ENCODE peak calls at places on chromosomes 2 and 18, in eight cellular contexts. W is PC-3, H is hepatocyte, C is PC-9, N is HCT116, R is OCI-LY7, I is GM23338, S is SK-N-SH. B is an unnamed sample. For H3K9me2, the result is how much of the 10 kb centered on the place peaks cover.

GRCh38 chr2:71244302-71244660 is 17.4 kb upstream of the PAIP2B start:
- DNase-seq in S (no peak), C (no peak), W (no peak), I (peak), R (no peak), N (no peak), H (no peak), B (no peak)

GRCh38 chr18:48238636-48239035 is 170.5 kb downstream of the ZBTB7C start:
- DNase-seq in S (no peak), C (peak), H (no peak), W (no peak), R (no peak), N (no peak), I (no peak), B (peak)

GRCh38 chr2:39603436-39603835 is 62.3 kb upstream of the TMEM178A start:
- DNase-seq in W (no peak), C (no peak), H (no peak), I (no peak), R (no peak), S (no peak), N (no peak), B (no peak)

GRCh38 chr18:40939636-40940035 is 1015.4 kb upstream of the PIK3C3 start:
- DNase-seq in N (no peak), C (no peak), H (no peak), I (no peak), R (no peak), W (no peak), S (no peak), B (no peak)

GRCh38 chr2:69493268-69493667 is 56.0 kb upstream of the NFU1 start:
- DNase-seq in I (peak), W (no peak), C (no peak), H (no peak), R (no peak), N (no peak), S (peak), B (no peak)

GRCh38 chr2:224947566-224947965 is 94.7 kb downstream of the DOCK10 start:
- DNase-seq in I (no peak), N (no peak), H (no peak), W (no peak), C (no peak), S (no peak), R (peak), B (no peak)

GRCh38 chr2:212914392-212914791 is 237.0 kb downstream of the IKZF2 start:
- DNase-seq in C (peak), S (no peak), I (no peak), R (peak), N (no peak), H (no peak), W (peak), B (no peak)

GRCh38 chr2:154532004-154532403 is 166.5 kb upstream of the KCNJ3 start:
- DNase-seq in I (no peak), N (no peak), C (no peak), H (no peak), R (no peak), W (no peak), S (no peak), B (no peak)

GRCh38 chr18:70132999-70133398 is 72.5 kb downstream of the RTTN start:
- DNase-seq in S (no peak), H (peak), N (no peak), I (no peak), W (peak), R (no peak), C (no peak), B (no peak)

GRCh38 chr2:221449406-221449805 is 122.7 kb downstream of the EPHA4 start:
- DNase-seq in I (no peak), C (no peak), N (no peak), R (no peak), W (no peak), H (no peak), S (no peak), B (no peak)

GRCh38 chr2:111702119-111702808 is 181.7 kb downstream of the ANAPC1 start:
- DNase-seq in I (peak), W (peak), S (peak), R (peak), C (peak), H (peak), N (peak), B (peak)

GRCh38 chr18:13159579-13159978 is 59.0 kb upstream of the LDLRAD4 start:
- DNase-seq in H (peak), C (no peak), S (peak), N (peak), I (peak), R (peak), W (peak), B (peak)

GRCh38 chr2:128260239-128261138 is 58.2 kb downstream of the HS6ST1 start:
- DNase-seq in N (peak), W (peak), R (no peak), I (peak), C (peak), S (peak), H (peak), B (no peak)

GRCh38 chr2:217835931-217836881 is 166.6 kb downstream of the TNS1 start:
- DNase-seq in C (no peak), W (no peak), R (no peak), S (peak), H (peak), N (no peak), I (peak), B (no peak)

GRCh38 chr18:34543356-34543755 is 166.7 kb upstream of the DTNA start:
- DNase-seq in S (no peak), H (no peak), I (no peak), N (no peak), W (no peak), C (no peak), R (no peak), B (no peak)

GRCh38 chr2:237333748-237334147 is 80.2 kb downstream of the COL6A3 start:
- DNase-seq in C (no peak), R (no peak), H (no peak), N (no peak), S (no peak), I (no peak), W (no peak), B (no peak)

GRCh38 chr18:77376043-77376732 is 126.5 kb downstream of the GALR1 start:
- DNase-seq in W (peak), N (no peak), H (no peak), S (no peak), I (peak), R (no peak), C (no peak), B (no peak)

GRCh38 chr2:212893216-212893615 is 258.2 kb downstream of the IKZF2 start:
- DNase-seq in I (no peak), N (no peak), R (no peak), H (no peak), C (no peak), S (no peak), W (no peak), B (no peak)

GRCh38 chr2:41869542-41870256 is 178.1 kb upstream of the PKDCC start:
- DNase-seq in I (peak), S (peak), H (peak), W (peak), N (peak), R (peak), C (no peak), B (peak)

GRCh38 chr2:127700527-127701192 is 637 bp upstream of the SFT2D3 start:
- DNase-seq in W (peak), I (peak), H (peak), R (peak), C (peak), N (peak), S (no peak), B (peak)

GRCh38 chr2:175282300-175282699 is 100.8 kb upstream of the ATP5MC3 start:
- DNase-seq in N (peak), W (peak), H (peak), R (peak), S (peak), C (no peak), I (peak), B (peak)

GRCh38 chr2:75182606-75183005 is 16.7 kb downstream of the TACR1 start:
- DNase-seq in I (no peak), H (no peak), C (no peak), R (no peak), W (peak), S (no peak), N (no peak), B (no peak)

GRCh38 chr2:231932711-231932970 is 6.4 kb upstream of the NPPC start:
- DNase-seq in I (no peak), R (no peak), N (no peak), S (no peak), C (no peak), W (no peak), H (no peak), B (no peak)

GRCh38 chr2:215358891-215359575 is 47.2 kb downstream of the ATIC start:
- DNase-seq in R (no peak), N (no peak), H (no peak), W (no peak), C (no peak), I (no peak), S (no peak), B (no peak)

GRCh38 chr18:57518533-57518932 is 68.0 kb downstream of the FECH start:
- DNase-seq in H (no peak), N (no peak), W (no peak), S (no peak), C (no peak), R (no peak), I (no peak), B (no peak)

GRCh38 chr18:35616664-35617423 is 35.3 kb downstream of the GALNT1 start:
- DNase-seq in C (peak), H (peak), I (peak), R (peak), S (peak), W (peak), N (no peak), B (peak)

GRCh38 chr2:171430516-171431410 is 3.0 kb downstream of the METTL8 start:
- DNase-seq in R (peak), H (no peak), I (no peak), S (no peak), N (no peak), C (no peak), W (no peak), B (no peak)

GRCh38 chr2:135948642-135949355 is 36.6 kb downstream of the DARS1 start:
- DNase-seq in R (no peak), C (peak), S (no peak), W (peak), I (no peak), H (peak), N (peak), B (no peak)

GRCh38 chr18:23400918-23401317 is 52.2 kb upstream of the RIOK3 start:
- DNase-seq in W (no peak), C (no peak), I (no peak), N (no peak), H (no peak), S (no peak), R (no peak), B (no peak)

GRCh38 chr2:62321890-62322289 is 126.0 kb downstream of the B3GNT2 start:
- DNase-seq in H (no peak), W (no peak), I (no peak), C (no peak), R (no peak), N (no peak), S (no peak), B (no peak)

GRCh38 chr2:144510206-144510991 is 9.5 kb downstream of the ZEB2 start:
- DNase-seq in I (peak), S (no peak), W (no peak), H (peak), C (no peak), N (no peak), R (no peak), B (no peak)

GRCh38 chr2:210461401-210461800 is 15.2 kb downstream of the LANCL1 start:
- DNase-seq in C (no peak), H (no peak), R (peak), I (no peak), N (no peak), W (no peak), S (no peak), B (no peak)

GRCh38 chr2:95232232-95232631 is 24.9 kb downstream of the ZNF892 start:
- DNase-seq in W (peak), C (no peak), R (no peak), S (no peak), N (no peak), I (no peak), H (no peak), B (no peak)

GRCh38 chr2:98478088-98478551 is 33.5 kb downstream of the INPP4A start:
- DNase-seq in H (no peak), R (no peak), C (no peak), N (no peak), W (no peak), S (no peak), I (no peak), B (no peak)

GRCh38 chr2:143284087-143284675 is 155.0 kb downstream of the ARHGAP15 start:
- DNase-seq in I (peak), R (peak), N (peak), H (peak), W (peak), C (no peak), S (peak), B (peak)

GRCh38 chr2:157596992-157597681 is 31.5 kb downstream of the ACVR1C start:
- DNase-seq in N (no peak), W (peak), I (peak), R (no peak), C (no peak), H (peak), S (peak), B (no peak)
- TF ChIP-seq CTCF in N (no peak), W (peak), I (peak), R (peak), C (no peak), H (peak), S (peak), B (no peak)

GRCh38 chr2:981759-982158 is 31.1 kb downstream of the SNTG2 start:
- DNase-seq in I (no peak), S (no peak), W (no peak), N (no peak), R (no peak), H (no peak), C (no peak), B (no peak)

GRCh38 chr2:974454-974853 is 23.8 kb downstream of the SNTG2 start:
- DNase-seq in H (no peak), C (no peak), R (no peak), N (no peak), W (no peak), S (no peak), I (no peak), B (no peak)

GRCh38 chr2:981258-981657 is 30.6 kb downstream of the SNTG2 start:
- DNase-seq in S (no peak), C (no peak), N (no peak), R (no peak), I (no peak), W (no peak), H (no peak), B (no peak)

GRCh38 chr2:975095-975494 is 24.4 kb downstream of the SNTG2 start:
- DNase-seq in N (no peak), I (no peak), S (no peak), W (no peak), H (no peak), C (no peak), R (no peak), B (no peak)

DNA sequence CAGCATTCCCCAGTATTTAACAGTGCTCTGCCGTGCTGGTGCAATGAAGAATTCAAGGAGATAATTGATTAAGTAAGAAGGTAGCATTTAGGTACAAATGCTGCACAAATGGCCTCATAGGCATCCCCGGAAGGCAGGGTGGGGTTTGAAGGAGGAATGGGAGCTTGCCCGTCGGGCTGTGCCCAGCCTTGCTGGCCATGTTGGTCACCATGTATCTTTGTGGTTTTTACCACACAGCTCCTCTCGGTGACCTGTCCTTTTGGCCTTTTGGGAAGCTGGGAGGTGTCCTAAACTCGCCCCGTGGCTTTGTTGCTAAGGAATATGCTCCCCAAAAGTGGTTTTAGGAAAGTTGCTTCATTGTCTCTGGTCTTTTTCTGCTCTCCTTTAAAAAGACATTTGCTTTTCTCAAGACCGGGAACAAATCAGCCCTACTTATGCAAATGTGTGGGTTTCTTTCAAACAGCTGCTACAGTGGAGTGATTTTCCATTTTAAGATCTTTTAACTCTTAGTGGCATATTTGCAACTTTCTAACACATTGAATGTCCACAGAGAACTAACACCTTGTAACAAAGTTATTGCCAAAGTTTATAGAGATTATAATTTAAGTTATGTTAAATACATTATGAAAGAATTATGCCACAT is 28.8 kb downstream of the SNTG2 start:
- DNase-seq in S (no peak), W (no peak), C (no peak), I (no peak), N (no peak), R (peak), H (no peak), B (no peak)
- H2AFZ ChIP-seq in S (no peak), W (no peak), C (no peak), I (no peak), N (no peak), R (peak), H (no peak), B (no peak)

GRCh38 chr2:190781604-190782198 is 98.9 kb upstream of the GLS start:
- DNase-seq in I (peak), C (no peak), R (peak), H (peak), W (peak), S (peak), N (peak), B (peak)
- H3K9me2 ChIP-seq in I (under half), C (under half), R (under half), H (under half), W (under half), S (under half), N (under half), B (under half)

DNA sequence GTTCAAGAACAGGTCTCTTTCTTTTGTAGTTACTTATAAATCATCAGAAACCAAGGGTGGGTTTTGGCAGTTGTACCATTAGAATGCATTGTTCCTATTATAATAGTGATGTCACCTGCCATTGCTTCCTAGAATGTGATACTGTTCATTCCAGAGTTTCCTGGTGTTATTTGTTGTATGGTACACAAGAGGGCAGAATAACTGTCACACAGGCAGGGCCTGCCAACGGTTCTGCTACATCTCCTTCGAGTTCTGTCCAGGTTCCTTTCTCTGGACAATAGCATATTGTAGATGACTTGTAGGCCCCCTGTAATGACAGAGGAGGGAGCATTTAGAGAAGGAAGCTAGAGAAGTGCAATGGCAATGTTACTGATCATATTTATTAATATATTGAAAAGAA is 98.3 kb downstream of the KLHL14 start:
- DNase-seq in I (peak), R (peak), N (no peak), S (peak), C (no peak), H (no peak), W (peak), B (no peak)
- TF ChIP-seq CTCF in I (peak), R (peak), N (peak), S (peak), C (no peak), H (peak), W (peak), B (no peak)

GRCh38 chr2:166411473-166412230 is 35.9 kb upstream of the SCN9A start:
- DNase-seq in C (no peak), I (no peak), N (peak), H (no peak), R (no peak), W (no peak), S (no peak), B (no peak)
- H2AFZ ChIP-seq in C (no peak), I (peak), N (no peak), H (no peak), R (no peak), W (no peak), S (peak), B (no peak)

DNA sequence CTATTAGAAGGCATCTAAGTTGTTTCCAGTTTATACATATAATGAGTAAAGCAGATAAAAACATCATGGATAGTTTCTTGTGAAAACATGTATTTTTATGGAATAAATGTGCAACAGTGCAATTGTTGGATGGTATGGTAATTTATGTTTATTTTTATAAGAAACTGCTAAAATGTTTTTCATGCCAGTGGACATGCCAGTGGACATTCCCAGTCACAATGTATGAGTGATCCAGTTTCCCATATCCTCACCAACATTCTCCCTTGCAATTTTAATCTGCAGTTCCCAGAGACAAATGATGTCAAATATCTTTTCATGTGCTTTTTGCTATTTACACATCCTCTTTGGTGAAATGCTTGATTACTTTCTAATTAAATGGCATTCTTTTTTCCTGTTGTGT is 818.6 kb downstream of the SUCLG1 start:
- DNase-seq in H (no peak), S (no peak), W (no peak), R (no peak), N (no peak), I (no peak), C (no peak), B (no peak)
- H3K9me2 ChIP-seq in H (under half), S (under half), W (under half), R (under half), N (under half), I (under half), C (under half), B (under half)

GRCh38 chr2:120253021-120253882 is 600 bp downstream of the RALB start:
- DNase-seq in W (peak), I (peak), S (peak), H (peak), N (no peak), C (peak), R (peak), B (no peak)
- TF ChIP-seq CTCF in W (peak), I (no peak), S (peak), H (peak), N (no peak), C (no peak), R (peak), B (no peak)